ENCODE peak calls at places on chromosomes 5 and 9, in seven cellular contexts. N is cardiac muscle cell, C is heart left ventricle, A is neuronal stem cell, H is HCT116, G is left ventricle myocardium inferior, U is Peyer's patch. L is an unnamed sample.
A peak's percentile ranks its signal among the peaks of the same experiment; 100 is the strongest.

GRCh38 chr5:58410441-58410840 is 49.4 kb downstream of the PLK2 start:
- DNase-seq in U (no peak), A (no peak), C (no peak), H (no peak), N (no peak), G (no peak), L (no peak)

GRCh38 chr9:89473762-89474469 is 24.0 kb downstream of the SEMA4D start:
- DNase-seq in H (no peak), U (peak; percentile 30), G (no peak), N (no peak), A (no peak), C (no peak), L (no peak)

GRCh38 chr9:8266861-8267260 is 467.3 kb upstream of the DMAC1 start:
- DNase-seq in A (no peak), H (no peak), G (no peak), U (no peak), C (no peak), N (no peak), L (no peak)

GRCh38 chr5:71862661-71863060 is 143.6 kb downstream of the CARTPT start:
- DNase-seq in G (no peak), U (no peak), N (no peak), H (no peak), C (no peak), A (no peak), L (no peak)

GRCh38 chr5:74360535-74361210 is 279.9 kb downstream of the ENC1 start:
- DNase-seq in C (no peak), G (no peak), H (no peak), N (no peak), A (no peak), U (no peak), L (peak; percentile 30)

GRCh38 chr9:15513335-15513734 is 2.6 kb upstream of the PSIP1 start:
- DNase-seq in H (peak; percentile 41), U (no peak), C (no peak), A (no peak), N (no peak), G (no peak), L (no peak)

GRCh38 chr5:10540036-10540544 is 23.8 kb upstream of the ANKRD33B start:
- DNase-seq in U (no peak), G (no peak), H (no peak), C (no peak), A (no peak), N (no peak), L (no peak)

GRCh38 chr5:144191998-144192397 is 21.3 kb downstream of the KCTD16 start:
- DNase-seq in G (no peak), A (no peak), H (peak; percentile 65), N (peak; percentile 21), U (no peak), C (no peak), L (no peak)

GRCh38 chr5:169162407-169162806 is 138.5 kb downstream of the SLIT3 start:
- DNase-seq in A (no peak), N (no peak), U (no peak), H (no peak), G (no peak), C (no peak), L (no peak)

GRCh38 chr9:127550751-127551150 is 61.3 kb upstream of the STXBP1 start:
- DNase-seq in U (no peak), H (no peak), G (no peak), A (no peak), N (no peak), C (no peak), L (no peak)

GRCh38 chr9:113220467-113221002 is 542 bp downstream of the FKBP15 start:
- DNase-seq in U (no peak), G (no peak), A (peak; percentile 0), N (no peak), C (no peak), H (no peak), L (no peak)

GRCh38 chr9:96618209-96619108 is 1.2 kb downstream of the CDC14B start:
- DNase-seq in H (no peak), N (peak; percentile 79), A (no peak), G (peak; percentile 38), C (peak; percentile 77), U (peak; percentile 62), L (peak; percentile 61)

GRCh38 chr9:114163517-114163924 is 8.2 kb downstream of the COL27A1 start:
- DNase-seq in N (peak; percentile 81), A (no peak), H (no peak), C (peak; percentile 55), U (no peak), G (peak; percentile 52), L (peak; percentile 38)

GRCh38 chr5:170159101-170159698 is 53.5 kb downstream of the FOXI1 start:
- DNase-seq in A (no peak), H (no peak), C (no peak), N (no peak), G (no peak), U (no peak), L (no peak)

GRCh38 chr9:125409637-125410521 is 148.3 kb downstream of the GAPVD1 start:
- DNase-seq in G (no peak), H (peak; percentile 98), N (peak; percentile 32), A (no peak), U (no peak), C (peak; percentile 51), L (peak; percentile 26)

GRCh38 chr5:131760793-131761192 is 36.0 kb downstream of the FNIP1 start:
- DNase-seq in H (no peak), U (no peak), A (no peak), C (no peak), G (no peak), N (no peak), L (no peak)

GRCh38 chr5:31635446-31635845 is 3.5 kb upstream of the PDZD2 start:
- DNase-seq in H (no peak), U (no peak), A (no peak), N (no peak), G (no peak), C (no peak), L (no peak)

GRCh38 chr5:172971482-172971881 is 12.1 kb upstream of the ATP6V0E1 start:
- DNase-seq in A (no peak), U (no peak), G (no peak), H (no peak), C (no peak), N (no peak), L (no peak)

GRCh38 chr5:81354093-81354492 is 39.8 kb downstream of the ACOT12 start:
- DNase-seq in A (no peak), G (no peak), H (no peak), C (no peak), U (no peak), N (no peak), L (no peak)

GRCh38 chr9:99305124-99305523 is 83.0 kb downstream of the SEC61B start:
- DNase-seq in H (no peak), G (no peak), N (no peak), A (no peak), U (no peak), C (no peak), L (no peak)

GRCh38 chr5:101024299-101024698 is 121.2 kb upstream of the ST8SIA4 start:
- DNase-seq in H (no peak), G (no peak), C (no peak), A (no peak), N (no peak), U (no peak), L (no peak)

GRCh38 chr5:159510282-159510681 is 180.0 kb upstream of the IL12B start:
- DNase-seq in G (peak; percentile 81), C (peak; percentile 89), N (peak; percentile 96), A (peak; percentile 70), H (no peak), U (peak; percentile 54), L (peak; percentile 49)

GRCh38 chr9:72650206-72650605 is 128.8 kb downstream of the TMC1 start:
- DNase-seq in G (no peak), A (no peak), U (no peak), N (no peak), H (no peak), C (no peak), L (no peak)

GRCh38 chr5:170625221-170626165 is 121.7 kb downstream of the KCNIP1 start:
- DNase-seq in A (no peak), U (peak; percentile 10), C (no peak), G (no peak), H (no peak), N (no peak), L (no peak)

DNA sequence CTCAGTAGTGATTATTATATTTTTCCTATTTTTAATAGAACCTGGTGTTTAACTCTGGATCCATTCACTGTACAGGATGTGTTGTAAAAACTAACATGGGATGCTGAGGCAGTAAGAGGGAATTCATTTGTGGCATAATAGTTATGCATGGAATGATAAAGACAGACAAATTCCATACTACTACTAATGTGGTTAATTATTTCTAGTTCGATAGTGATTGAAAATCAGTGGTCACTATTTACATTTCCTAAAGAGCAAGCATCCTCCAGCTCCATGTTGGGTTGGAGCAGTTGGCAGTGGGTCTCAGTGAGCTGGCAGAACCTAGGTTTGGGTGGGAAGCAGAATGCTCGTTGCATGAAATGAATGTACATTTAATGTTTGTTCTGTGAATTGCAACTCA is 122.6 kb downstream of the SAXO1 start:
- DNase-seq in N (no peak), U (no peak), H (no peak), A (no peak), G (no peak), C (no peak), L (no peak)
- H3K27me3 ChIP-seq in N (no peaks in the 10 kb centered on the region), U (no peaks in the 10 kb centered on the region), H (peaks cover 27% of the 10 kb centered on the region), A (no peaks in the 10 kb centered on the region), G (peaks cover 10% of the 10 kb centered on the region), C (no peaks in the 10 kb centered on the region), L (no peaks in the 10 kb centered on the region)

DNA sequence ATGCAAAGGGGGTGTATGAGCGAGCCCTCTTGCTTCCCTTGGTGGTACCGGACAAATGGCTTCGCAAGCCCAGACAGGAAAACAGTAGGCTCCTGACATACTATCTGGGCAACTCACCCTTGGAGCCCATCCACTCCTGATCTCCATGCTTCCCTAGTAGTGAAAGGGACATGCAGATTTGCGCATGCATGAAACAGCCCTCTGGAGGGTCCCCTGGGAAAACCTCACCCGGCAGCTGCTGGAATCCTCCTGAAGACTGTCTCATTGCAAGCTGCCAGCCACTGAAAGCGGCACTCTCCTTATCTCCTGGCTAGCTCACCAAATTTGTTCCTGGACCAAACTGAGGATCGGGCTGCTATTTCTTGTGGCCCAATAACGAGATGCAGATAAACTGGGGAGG is 10.2 kb downstream of the ZNF169 start:
- DNase-seq in U (no peak), A (no peak), H (no peak), C (no peak), N (no peak), G (no peak), L (no peak)
- H3K27me3 ChIP-seq in U (no peaks in the 10 kb centered on the region), A (no peaks in the 10 kb centered on the region), H (no peaks in the 10 kb centered on the region), C (no peaks in the 10 kb centered on the region), N (no peaks in the 10 kb centered on the region), G (no peaks in the 10 kb centered on the region), L (no peaks in the 10 kb centered on the region)

GRCh38 chr5:152260940-152261339 is 144.1 kb downstream of the NMUR2 start:
- DNase-seq in U (no peak), H (no peak), N (no peak), C (no peak), G (no peak), A (no peak), L (no peak)
- H3K27me3 ChIP-seq in U (no peaks in the 10 kb centered on the region), H (peaks cover 6% of the 10 kb centered on the region), N (no peaks in the 10 kb centered on the region), C (no peaks in the 10 kb centered on the region), G (no peaks in the 10 kb centered on the region), A (no peaks in the 10 kb centered on the region), L (no peaks in the 10 kb centered on the region)

GRCh38 chr5:163104496-163104895 is 332.9 kb upstream of the CCNG1 start:
- DNase-seq in N (no peak), A (no peak), U (no peak), C (no peak), G (no peak), H (no peak), L (no peak)

GRCh38 chr5:163108351-163108750 is 329.0 kb upstream of the CCNG1 start:
- DNase-seq in C (no peak), H (no peak), A (no peak), N (no peak), U (no peak), G (no peak), L (no peak)

GRCh38 chr5:163106098-163106497 is 331.3 kb upstream of the CCNG1 start:
- DNase-seq in A (no peak), H (no peak), N (no peak), U (no peak), G (no peak), C (no peak), L (no peak)

GRCh38 chr5:163105456-163105855 is 331.9 kb upstream of the CCNG1 start:
- DNase-seq in C (no peak), G (no peak), A (no peak), H (no peak), U (no peak), N (no peak), L (no peak)
- H3K27me3 ChIP-seq in C (no peaks in the 10 kb centered on the region), G (no peaks in the 10 kb centered on the region), A (no peaks in the 10 kb centered on the region), H (no peaks in the 10 kb centered on the region), U (no peaks in the 10 kb centered on the region), N (no peaks in the 10 kb centered on the region), L (no peaks in the 10 kb centered on the region)